ENCODE peak calls at places on chromosomes 16 and 17, in five cellular contexts. P, E, L, V and G are unnamed samples.

GRCh38 chr17:42253601-42254000 is 22.6 kb downstream of the STAT5B start:
- DNase-seq in L (no peak), E (no peak), P (no peak), V (no peak), G (no peak)

GRCh38 chr16:31868701-31869167 is 4.9 kb upstream of the ZNF267 start:
- DNase-seq in P (no peak), E (peak; percentile 70), L (no peak), V (peak; percentile 82), G (peak; percentile 30)

GRCh38 chr16:3259097-3259496 is 2.7 kb upstream of the MEFV start:
- DNase-seq in P (no peak), V (peak; percentile 34), E (no peak), L (no peak), G (no peak)

GRCh38 chr17:44794699-44795413 is 35.2 kb downstream of the GJC1 start:
- DNase-seq in P (no peak), V (peak; percentile 55), L (peak; percentile 48), E (no peak), G (no peak)

GRCh38 chr16:48887646-48888045 is 277.7 kb upstream of the N4BP1 start:
- DNase-seq in E (no peak), P (no peak), L (no peak), V (no peak), G (no peak)

GRCh38 chr16:58366247-58367031 is 25.8 kb upstream of the GINS3 start:
- DNase-seq in P (no peak), L (peak; percentile 99), V (no peak), E (no peak), G (no peak)

GRCh38 chr17:77613627-77614026 is 344.9 kb upstream of the TNRC6C start:
- DNase-seq in V (no peak), E (no peak), P (no peak), L (no peak), G (no peak)

GRCh38 chr16:35744716-35745115 is 2285.3 kb downstream of the TP53TG3F start:
- DNase-seq in V (no peak), E (no peak), L (no peak), P (no peak), G (no peak)

GRCh38 chr17:2138768-2139167 is 83.9 kb downstream of the HIC1 start:
- DNase-seq in L (peak; percentile 22), E (no peak), P (no peak), V (peak; percentile 25), G (no peak)

GRCh38 chr17:63751806-63752205 is 10.2 kb upstream of the STRADA start:
- DNase-seq in L (no peak), E (no peak), P (no peak), V (no peak), G (no peak)

GRCh38 chr17:63991611-63992010 is 6.5 kb upstream of the PRR29 start:
- DNase-seq in V (no peak), E (no peak), P (no peak), L (no peak), G (no peak)

GRCh38 chr16:58615280-58615679 is 14.3 kb downstream of the CNOT1 start:
- DNase-seq in E (no peak), V (no peak), P (no peak), L (no peak), G (no peak)

GRCh38 chr16:4327782-4328579 is 12.1 kb downstream of the GLIS2 start:
- DNase-seq in L (no peak), V (peak; percentile 89), E (no peak), P (no peak), G (peak; percentile 37)

GRCh38 chr16:4790871-4791270 is 2.7 kb upstream of the SEPTIN12 start:
- DNase-seq in L (no peak), P (no peak), V (no peak), E (no peak), G (no peak)

GRCh38 chr17:36069131-36069530 is 5.1 kb downstream of the CCL18 start:
- DNase-seq in P (no peak), E (no peak), L (no peak), V (no peak), G (no peak)

GRCh38 chr16:22938647-22939046 is 124.7 kb downstream of the HS3ST2 start:
- DNase-seq in L (no peak), V (no peak), E (no peak), P (no peak), G (no peak)

GRCh38 chr17:15648384-15648783 is 28.9 kb upstream of the FBXW10B start:
- DNase-seq in P (no peak), L (no peak), E (no peak), V (no peak), G (no peak)

GRCh38 chr16:9042533-9042932 is 48.9 kb upstream of the HAPSTR1 start:
- DNase-seq in P (no peak), L (no peak), V (no peak), E (no peak), G (no peak)

GRCh38 chr16:29310852-29311314 is 95.6 kb downstream of the NPIPB11 start:
- DNase-seq in V (no peak), E (no peak), L (no peak), P (no peak), G (no peak)

GRCh38 chr17:35801583-35802224 is 6.3 kb upstream of the MMP28 start:
- DNase-seq in V (peak; percentile 78), L (no peak), E (peak; percentile 94), P (no peak), G (peak; percentile 59)

GRCh38 chr16:20899503-20900298 is 457 bp downstream of the DCUN1D3 start:
- DNase-seq in E (no peak), L (no peak), P (no peak), V (no peak), G (no peak)

GRCh38 chr16:58037365-58038057 is 12.0 kb downstream of the MMP15 start:
- DNase-seq in E (no peak), V (no peak), L (no peak), P (no peak), G (no peak)

GRCh38 chr16:56657555-56658430 is at the start of gene MT1F:
- DNase-seq in E (no peak), L (no peak), V (peak; percentile 59), P (no peak), G (peak; percentile 55)

GRCh38 chr17:75996665-75997590 is 3.7 kb upstream of the CDK3 start:
- DNase-seq in P (no peak), L (no peak), V (peak; percentile 31), E (no peak), G (no peak)

GRCh38 chr16:27511657-27512056 is 38.1 kb downstream of the GTF3C1 start:
- DNase-seq in P (no peak), V (peak; percentile 67), L (peak; percentile 81), E (no peak), G (no peak)

GRCh38 chr16:12120331-12120981 is 143.9 kb downstream of the SNX29 start:
- DNase-seq in L (no peak), E (no peak), P (no peak), V (peak; percentile 76), G (no peak)

GRCh38 chr16:5615868-5616642 is 518.5 kb upstream of the EEF2KMT start:
- DNase-seq in P (no peak), L (no peak), E (no peak), V (peak; percentile 9), G (no peak)

GRCh38 chr17:66494023-66494803 is 191.8 kb downstream of the PRKCA start:
- DNase-seq in P (no peak), L (no peak), V (no peak), E (no peak), G (no peak)

GRCh38 chr16:72967941-72968340 is 80.0 kb downstream of the ZFHX3 start:
- DNase-seq in V (no peak), P (no peak), E (no peak), L (no peak), G (no peak)

GRCh38 chr16:8634991-8635736 is 13.7 kb downstream of the METTL22 start:
- DNase-seq in V (no peak), P (no peak), E (no peak), L (no peak), G (no peak)

GRCh38 chr17:77353684-77354419 is 213.1 kb downstream of the SEC14L1 start:
- DNase-seq in E (no peak), L (no peak), P (no peak), V (no peak), G (no peak)

GRCh38 chr16:85612801-85613608 is at the start of gene GSE1:
- DNase-seq in L (no peak), E (peak; percentile 27), P (no peak), V (peak; percentile 93), G (no peak)

GRCh38 chr16:88880226-88881051 is 14.0 kb upstream of the PABPN1L start:
- DNase-seq in L (no peak), E (no peak), V (no peak), P (no peak), G (no peak)

GRCh38 chr16:14372471-14372870 is 257.6 kb downstream of the PARN start:
- DNase-seq in P (no peak), V (no peak), L (no peak), E (no peak), G (no peak)

GRCh38 chr17:45908460-45908859 is 14.1 kb downstream of the MAPT start:
- DNase-seq in E (no peak), L (no peak), V (no peak), P (no peak), G (no peak)

GRCh38 chr17:69084911-69085310 is 24.2 kb upstream of the ABCA9 start:
- DNase-seq in V (no peak), L (no peak), P (no peak), E (no peak), G (no peak)

GRCh38 chr17:8503368-8503767 is 67.7 kb downstream of the NDEL1 start:
- DNase-seq in E (no peak), L (no peak), V (peak; percentile 54), P (no peak), G (no peak)

GRCh38 chr17:77700165-77700881 is 258.2 kb upstream of the TNRC6C start:
- DNase-seq in V (no peak), P (no peak), L (no peak), E (no peak), G (no peak)

GRCh38 chr16:87149051-87149450 is 168.1 kb downstream of the C16orf95 start:
- DNase-seq in L (no peak), E (no peak), P (no peak), V (no peak), G (no peak)

GRCh38 chr16:18941471-18941870 is 15.3 kb upstream of the SMG1 start:
- DNase-seq in V (no peak), L (no peak), P (no peak), E (no peak), G (no peak)